ENCODE peak calls at places on chromosomes 11 and 22, in eight cellular contexts. U, K, A, N, B, W, I and L are unnamed samples.

GRCh38 chr22:45598596-45599217 is 72.9 kb upstream of the ATXN10 start:
- DNase-seq in B (no peak), I (no peak), K (no peak), U (no peak), A (peak), W (no peak), N (no peak), L (no peak)

GRCh38 chr11:2012440-2012839 is 14.8 kb upstream of the H19 start:
- DNase-seq in W (no peak), K (no peak), I (no peak), A (no peak), B (no peak), U (no peak), N (no peak), L (no peak)

GRCh38 chr22:33756508-33756949 is 163.7 kb downstream of the LARGE1 start:
- DNase-seq in U (no peak), K (no peak), W (no peak), A (no peak), I (no peak), B (no peak), N (no peak), L (no peak)

GRCh38 chr11:380996-381395 is 11.7 kb downstream of the B4GALNT4 start:
- DNase-seq in B (no peak), W (no peak), K (no peak), I (no peak), A (no peak), U (no peak), N (no peak), L (no peak)

GRCh38 chr11:65498042-65498726 is 661 bp upstream of the MALAT1 start:
- DNase-seq in N (peak), U (peak), K (no peak), W (no peak), I (no peak), A (no peak), B (no peak), L (peak)

GRCh38 chr11:65558785-65559509 is 788 bp upstream of the LTBP3 start:
- DNase-seq in K (no peak), N (no peak), W (no peak), A (peak), B (no peak), U (no peak), I (no peak), L (no peak)

GRCh38 chr22:43109921-43110443 is 568 bp upstream of the BIK start:
- DNase-seq in N (no peak), B (no peak), K (no peak), U (no peak), I (no peak), A (no peak), W (no peak), L (no peak)

GRCh38 chr11:3840870-3841425 is at the start of gene RHOG:
- DNase-seq in B (no peak), N (peak), I (peak), A (peak), U (peak), K (no peak), W (no peak), L (peak)

GRCh38 chr11:64849600-64850356 is 5.3 kb upstream of the CDC42BPG start:
- DNase-seq in W (no peak), K (no peak), U (no peak), I (no peak), A (no peak), B (no peak), N (no peak), L (no peak)

GRCh38 chr22:41364955-41365354 is 16.8 kb upstream of the TEF start:
- DNase-seq in N (no peak), W (no peak), U (no peak), K (no peak), A (no peak), B (no peak), I (no peak), L (no peak)

GRCh38 chr22:29816980-29817379 is 21.1 kb downstream of the ASCC2 start:
- DNase-seq in N (no peak), U (no peak), I (no peak), K (no peak), W (no peak), A (no peak), B (no peak), L (no peak)

GRCh38 chr11:57566564-57567209 is 785 bp downstream of the UBE2L6 start:
- DNase-seq in A (no peak), W (no peak), I (no peak), B (no peak), N (peak), U (no peak), K (peak), L (no peak)

GRCh38 chr11:34242037-34242625 is 115.7 kb downstream of the ABTB2 start:
- DNase-seq in B (no peak), N (no peak), U (no peak), W (no peak), A (no peak), I (no peak), K (peak), L (no peak)

GRCh38 chr22:48803171-48803992 is 1024.3 kb downstream of the BRD1 start:
- DNase-seq in A (no peak), I (no peak), W (no peak), B (no peak), K (no peak), N (no peak), U (no peak), L (no peak)

GRCh38 chr11:75330279-75330678 is 21.2 kb downstream of the ARRB1 start:
- DNase-seq in I (peak), A (no peak), W (no peak), U (no peak), N (no peak), K (no peak), B (no peak), L (no peak)

GRCh38 chr11:32615422-32615821 is 31.8 kb downstream of the EIF3M start:
- DNase-seq in B (no peak), I (no peak), K (no peak), A (no peak), U (no peak), W (no peak), N (peak), L (peak)

GRCh38 chr22:43432883-43433415 is 21.1 kb downstream of the MPPED1 start:
- DNase-seq in K (no peak), B (no peak), I (no peak), U (no peak), N (no peak), A (peak), W (no peak), L (no peak)

GRCh38 chr22:49310354-49310753 is 517.3 kb downstream of the BRD1 start:
- DNase-seq in K (no peak), W (no peak), B (no peak), U (no peak), I (no peak), N (no peak), A (no peak), L (no peak)

GRCh38 chr22:43890901-43891331 is 897 bp downstream of the PNPLA5 start:
- DNase-seq in U (no peak), A (no peak), K (no peak), N (no peak), W (no peak), B (no peak), I (no peak), L (no peak)

GRCh38 chr22:31378123-31378522 is 21.3 kb upstream of the DRG1 start:
- DNase-seq in W (no peak), I (no peak), A (no peak), U (no peak), N (no peak), B (peak), K (no peak), L (no peak)

GRCh38 chr11:28343304-28344233 is 235.4 kb downstream of the METTL15 start:
- DNase-seq in K (peak), A (no peak), U (peak), N (no peak), I (peak), W (peak), B (peak), L (no peak)

GRCh38 chr22:32476286-32476685 is 1.7 kb downstream of the FBXO7 start:
- DNase-seq in I (no peak), K (no peak), A (no peak), N (peak), W (no peak), B (no peak), U (no peak), L (peak)

GRCh38 chr11:122202951-122203456 is 87.0 kb upstream of the BLID start:
- DNase-seq in N (peak), W (peak), A (peak), K (peak), U (peak), B (no peak), I (peak), L (peak)

GRCh38 chr11:4064278-4064955 is 30.2 kb upstream of the RRM1 start:
- DNase-seq in U (no peak), B (no peak), A (no peak), N (no peak), K (no peak), I (no peak), W (no peak), L (no peak)

GRCh38 chr11:31236052-31236652 is 133.4 kb downstream of the DCDC1 start:
- DNase-seq in A (no peak), B (no peak), W (peak), I (no peak), K (no peak), N (no peak), U (no peak), L (no peak)

GRCh38 chr22:17918840-17919239 is 105.5 kb downstream of the MICAL3 start:
- DNase-seq in U (no peak), A (no peak), I (no peak), B (peak), W (no peak), N (no peak), K (peak), L (no peak)

GRCh38 chr11:128886401-128887119 is 4.6 kb upstream of the KCNJ5 start:
- DNase-seq in A (no peak), B (no peak), U (no peak), K (no peak), W (no peak), N (no peak), I (no peak), L (no peak)

GRCh38 chr11:68959465-68960298 is 21.1 kb downstream of the MRGPRD start:
- DNase-seq in N (no peak), W (no peak), U (no peak), K (no peak), I (no peak), B (no peak), A (peak), L (no peak)

GRCh38 chr11:926341-926916 is 759 bp downstream of the AP2A2 start:
- DNase-seq in B (no peak), K (peak), I (no peak), A (no peak), W (peak), N (peak), U (no peak), L (no peak)

GRCh38 chr11:19987243-19987870 is 172.9 kb downstream of the DBX1 start:
- DNase-seq in W (no peak), K (no peak), A (no peak), N (no peak), I (no peak), B (no peak), U (no peak), L (no peak)

GRCh38 chr11:12241401-12241800 is 131.0 kb downstream of the MICAL2 start:
- DNase-seq in I (no peak), W (no peak), N (no peak), B (no peak), K (no peak), U (no peak), A (no peak), L (no peak)

GRCh38 chr22:48883211-48883960 is 944.3 kb downstream of the BRD1 start:
- DNase-seq in W (no peak), N (no peak), K (no peak), U (no peak), I (no peak), A (peak), B (no peak), L (no peak)

GRCh38 chr22:31680764-31681624 is 19.0 kb upstream of the PISD start:
- DNase-seq in B (peak), I (no peak), K (peak), W (no peak), A (no peak), U (peak), N (no peak), L (no peak)

GRCh38 chr11:76077575-76078150 is 128.6 kb downstream of the WNT11 start:
- DNase-seq in N (no peak), K (no peak), U (no peak), A (no peak), I (no peak), W (no peak), B (no peak), L (no peak)

GRCh38 chr11:103110406-103110805 is 1.2 kb downstream of the DYNC2H1 start:
- DNase-seq in K (peak), A (no peak), N (no peak), I (no peak), W (no peak), U (no peak), B (no peak), L (no peak)

GRCh38 chr11:13963949-13964770 is 1.6 kb downstream of the SPON1 start:
- DNase-seq in K (no peak), N (no peak), A (peak), U (no peak), W (no peak), B (no peak), I (no peak), L (peak)

GRCh38 chr11:69269388-69269787 is 24.6 kb upstream of the MYEOV start:
- DNase-seq in A (no peak), U (no peak), W (no peak), I (no peak), N (no peak), K (no peak), B (no peak), L (no peak)

GRCh38 chr11:20161230-20161918 is 1.1 kb upstream of the DBX1 start:
- DNase-seq in I (no peak), U (no peak), K (no peak), B (no peak), N (peak), W (no peak), A (no peak), L (no peak)

DNA sequence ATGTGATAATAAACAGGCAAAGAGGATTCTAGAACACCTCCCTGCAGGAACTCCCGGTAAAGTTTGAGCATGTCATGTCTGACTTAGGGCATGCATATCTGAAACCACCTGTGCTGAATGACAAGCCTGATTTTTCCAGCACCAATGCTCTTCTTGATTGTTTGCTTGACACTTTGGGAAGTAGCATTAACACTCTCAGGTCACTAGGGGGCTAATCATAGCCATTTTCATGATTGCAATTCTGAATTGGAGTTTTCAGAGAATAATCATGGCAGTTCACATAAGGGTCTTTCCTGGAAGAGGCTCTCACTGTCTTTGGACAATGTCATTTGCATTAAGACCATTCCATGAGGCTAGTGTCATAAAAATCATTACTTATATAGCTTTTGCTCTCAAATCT is 234.4 kb upstream of the MTNR1B start:
- DNase-seq in W (no peak), K (no peak), I (no peak), N (no peak), U (no peak), B (no peak), A (no peak), L (no peak)
- TF ChIP-seq CTCF in W (peak), K (peak), I (peak), N (no peak), U (no peak), B (peak), A (no peak), L (no peak)

GRCh38 chr11:108591893-108592292 is 1.7 kb downstream of the EXPH5 start:
- DNase-seq in W (no peak), U (no peak), N (no peak), I (no peak), A (no peak), B (no peak), K (no peak), L (no peak)

GRCh38 chr11:108593910-108594434 is 404 bp upstream of the EXPH5 start:
- DNase-seq in K (no peak), U (no peak), A (no peak), N (no peak), I (no peak), W (no peak), B (no peak), L (no peak)

GRCh38 chr11:108596701-108597100 is 3.1 kb upstream of the EXPH5 start:
- DNase-seq in I (no peak), A (no peak), N (no peak), U (no peak), W (no peak), K (no peak), B (no peak), L (no peak)

GRCh38 chr11:108592591-108593213 is 866 bp downstream of the EXPH5 start:
- DNase-seq in U (no peak), K (no peak), A (peak), W (no peak), N (peak), I (no peak), B (no peak), L (peak)

GRCh38 chr11:108593214-108593909 is at the start of gene EXPH5:
- DNase-seq in W (peak), A (peak), K (no peak), I (no peak), U (peak), N (peak), B (no peak), L (peak)
- TF ChIP-seq CTCF in W (no peak), A (peak), K (no peak), I (peak), U (no peak), N (no peak), B (peak), L (no peak)

GRCh38 chr11:86570020-86570419 is 102.4 kb downstream of the ME3 start:
- DNase-seq in I (no peak), B (no peak), N (no peak), K (no peak), W (no peak), A (no peak), U (no peak), L (no peak)
- TF ChIP-seq CTCF in I (no peak), B (no peak), N (no peak), K (no peak), W (no peak), A (no peak), U (no peak), L (no peak)

DNA sequence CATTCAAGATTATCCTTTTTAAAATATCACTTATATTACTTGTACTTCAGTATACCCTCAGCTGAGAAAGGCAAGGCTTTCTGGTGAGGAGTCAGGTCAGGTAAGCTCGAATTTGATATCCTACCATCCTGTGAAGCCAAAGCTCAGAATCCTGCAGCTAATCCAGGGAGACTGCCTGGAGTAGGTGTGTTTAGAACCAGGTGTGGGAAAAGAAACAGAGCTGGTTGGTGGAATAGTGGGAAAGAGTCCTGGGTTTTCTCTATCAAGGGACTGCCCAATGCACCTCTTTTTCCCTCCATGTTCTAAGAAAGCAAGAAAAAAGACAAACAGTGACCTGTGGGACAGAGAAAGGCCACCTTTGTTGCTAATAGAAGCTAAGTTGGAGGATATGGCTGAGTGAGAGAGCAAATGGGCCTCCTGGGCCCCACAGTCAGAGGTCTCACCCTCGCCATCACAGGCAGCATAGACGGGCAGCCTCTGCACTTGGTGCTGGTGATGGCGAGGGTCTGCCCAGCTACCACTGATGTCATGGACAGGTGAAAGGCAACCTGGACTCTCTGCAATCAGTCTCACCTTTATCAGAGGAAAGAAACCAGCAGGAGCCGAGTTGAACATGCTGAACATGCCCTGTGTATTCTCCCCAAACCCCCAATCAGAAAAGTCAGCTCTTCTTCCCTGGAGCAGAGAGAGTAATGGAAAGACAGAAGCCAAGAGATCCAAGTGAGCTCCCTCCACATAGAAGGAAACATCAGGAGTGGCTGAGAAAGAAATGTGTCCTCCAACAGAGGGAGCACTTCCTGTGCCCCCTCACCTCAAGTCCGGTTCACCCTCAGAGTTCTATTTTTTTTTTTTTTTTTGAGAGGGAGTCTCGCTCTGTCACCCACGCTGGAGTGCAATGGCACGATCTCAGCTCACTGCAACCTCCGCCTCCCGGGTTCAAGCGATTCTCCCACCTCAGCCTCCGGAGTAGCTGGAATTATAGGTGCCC is 491.3 kb downstream of the BUD13 start:
- DNase-seq in A (no peak), K (no peak), B (no peak), W (no peak), U (no peak), I (no peak), N (no peak), L (no peak)
- TF ChIP-seq CTCF in A (peak), K (no peak), B (no peak), W (no peak), U (no peak), I (no peak), N (no peak), L (no peak)